ENCODE peak calls at places on chromosomes 5 and 9, in six cellular contexts. G is SJSA1, X is A549, R is GM23248, F is left ventricle myocardium inferior, B is uterus. P is an unnamed sample. For H3K4me1, the result is how much of the 10 kb centered on the place peaks cover.

GRCh38 chr9:84669293-84670105 is at the start of gene NTRK2:
- DNase-seq in G (peak), X (peak), R (peak), F (peak), B (no peak), P (peak)

GRCh38 chr9:126223798-126224531 is 102.7 kb upstream of the MVB12B start:
- DNase-seq in G (no peak), X (no peak), R (no peak), F (no peak), B (no peak), P (no peak)

GRCh38 chr5:36079200-36079761 is 12.6 kb upstream of the UGT3A2 start:
- DNase-seq in G (peak), X (peak), R (peak), F (no peak), B (no peak), P (no peak)

GRCh38 chr5:80251636-80252035 is 4.2 kb downstream of the SERINC5 start:
- DNase-seq in G (no peak), X (no peak), R (peak), F (no peak), B (no peak), P (no peak)

GRCh38 chr9:111118256-111118950 is 80.1 kb upstream of the LPAR1 start:
- DNase-seq in G (peak), X (no peak), R (peak), F (no peak), B (no peak), P (no peak)

GRCh38 chr5:128224336-128224735 is 140.8 kb downstream of the SLC12A2 start:
- DNase-seq in G (no peak), X (no peak), R (peak), F (no peak), B (no peak), P (no peak)

GRCh38 chr5:154198611-154199230 is 8.2 kb downstream of the GALNT10 start:
- DNase-seq in G (peak), X (peak), R (peak), F (no peak), B (no peak), P (no peak)

GRCh38 chr5:139914218-139914807 is 118.7 kb downstream of the PSD2 start:
- DNase-seq in G (no peak), X (no peak), R (no peak), F (no peak), B (no peak), P (no peak)

GRCh38 chr5:82387041-82387818 is 109.1 kb upstream of the RPS23 start:
- DNase-seq in G (peak), X (peak), R (no peak), F (no peak), B (no peak), P (no peak)

GRCh38 chr5:73179730-73180129 is 6.7 kb downstream of the TMEM174 start:
- DNase-seq in G (no peak), X (no peak), R (no peak), F (no peak), B (no peak), P (no peak)

DNA sequence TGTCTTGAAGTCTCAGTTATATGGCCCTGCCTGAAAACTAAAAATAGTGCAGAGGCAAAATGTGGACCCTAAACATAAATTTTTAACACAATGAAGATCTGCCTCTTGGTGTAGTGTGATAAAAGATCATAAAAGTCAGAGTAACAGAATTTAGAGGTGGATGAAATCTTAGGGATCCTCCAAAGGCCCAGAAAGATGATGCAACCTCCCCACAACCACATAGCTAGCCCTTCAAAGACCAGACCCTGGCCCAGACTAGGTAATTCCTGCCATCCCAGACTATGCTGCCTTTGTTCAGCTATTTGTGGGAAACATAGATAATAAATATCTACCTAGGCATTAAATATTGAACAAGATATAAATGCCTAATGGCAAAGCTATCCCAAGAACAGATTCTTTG is 15.3 kb downstream of the KLF9 start:
- DNase-seq in G (no peak), X (no peak), R (no peak), F (no peak), B (no peak), P (no peak)
- H3K4me1 ChIP-seq in G (under half), X (under half), R (under half), F (half or more), B (under half), P (half or more)

GRCh38 chr5:120476063-120476462 is 12.0 kb downstream of the PRR16 start:
- DNase-seq in G (no peak), X (no peak), R (no peak), F (no peak), B (no peak), P (no peak)

GRCh38 chr5:120466337-120467006 is 2.4 kb downstream of the PRR16 start:
- DNase-seq in G (no peak), X (no peak), R (peak), F (no peak), B (no peak), P (no peak)

GRCh38 chr5:120473332-120473731 is 9.2 kb downstream of the PRR16 start:
- DNase-seq in G (no peak), X (no peak), R (no peak), F (no peak), B (no peak), P (no peak)

DNA sequence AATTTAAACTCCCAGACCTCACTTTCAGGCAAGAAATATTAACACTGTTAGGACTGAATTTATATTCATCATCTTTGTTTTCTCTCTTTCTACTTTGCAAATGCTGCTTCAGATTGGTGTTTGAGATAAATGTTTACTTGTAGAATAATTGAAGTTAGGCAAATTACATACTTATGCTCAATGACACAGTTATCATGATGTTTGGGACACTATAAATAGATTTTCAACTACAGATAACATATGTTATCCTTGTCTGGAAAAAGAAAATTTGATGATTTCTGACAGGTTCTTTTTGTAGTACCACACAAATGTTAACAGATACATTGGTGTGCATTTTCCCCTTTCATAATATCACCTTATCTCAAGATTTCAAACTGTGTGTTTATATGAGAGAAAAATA is 7.9 kb downstream of the PRR16 start:
- DNase-seq in G (no peak), X (no peak), R (no peak), F (no peak), B (no peak), P (no peak)
- H3K4me1 ChIP-seq in G (under half), X (under half), R (under half), F (under half), B (under half), P (under half)

GRCh38 chr9:70415041-70415440 is 584 bp upstream of the KLF9 start:
- DNase-seq in G (no peak), X (no peak), R (no peak), F (no peak), B (no peak), P (no peak)

GRCh38 chr9:70413798-70414775 is at the start of gene KLF9:
- DNase-seq in G (peak), X (peak), R (peak), F (peak), B (peak), P (peak)

GRCh38 chr9:70413427-70413797 is 1.0 kb downstream of the KLF9 start:
- DNase-seq in G (no peak), X (no peak), R (peak), F (peak), B (no peak), P (peak)

GRCh38 chr9:70412678-70413426 is 1.6 kb downstream of the KLF9 start:
- DNase-seq in G (peak), X (peak), R (peak), F (peak), B (peak), P (peak)

GRCh38 chr9:70415476-70415875 is 1.0 kb upstream of the KLF9 start:
- DNase-seq in G (no peak), X (no peak), R (no peak), F (no peak), B (no peak), P (no peak)
- H3K4me1 ChIP-seq in G (under half), X (under half), R (under half), F (half or more), B (under half), P (under half)

DNA sequence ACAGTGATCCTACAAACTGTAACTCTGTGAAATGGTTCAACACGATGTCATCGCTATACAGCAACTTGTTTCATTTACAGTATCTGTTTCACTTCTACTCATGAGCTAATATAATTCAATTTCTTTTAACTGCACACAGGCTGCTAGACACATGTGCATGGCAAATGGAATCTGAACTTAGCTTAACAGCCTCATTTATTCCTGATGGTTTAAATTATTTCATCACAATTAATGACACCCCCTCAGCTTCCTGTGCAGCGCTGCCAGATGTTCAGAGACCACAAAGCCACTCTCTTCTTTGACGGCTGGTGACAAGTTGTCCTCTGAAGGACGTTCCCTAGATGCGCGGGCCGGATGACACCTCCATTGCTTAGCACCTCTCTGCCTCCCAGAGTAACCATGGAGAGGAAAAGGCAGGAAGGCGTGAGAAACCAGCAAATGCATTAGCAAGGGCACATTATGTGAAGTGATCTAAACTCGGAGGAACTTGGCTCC is 191.1 kb downstream of the BNC2 start:
- DNase-seq in G (no peak), X (no peak), R (peak), F (no peak), B (no peak), P (no peak)
- H3K4me1 ChIP-seq in G (under half), X (under half), R (under half), F (under half), B (under half), P (under half)

DNA sequence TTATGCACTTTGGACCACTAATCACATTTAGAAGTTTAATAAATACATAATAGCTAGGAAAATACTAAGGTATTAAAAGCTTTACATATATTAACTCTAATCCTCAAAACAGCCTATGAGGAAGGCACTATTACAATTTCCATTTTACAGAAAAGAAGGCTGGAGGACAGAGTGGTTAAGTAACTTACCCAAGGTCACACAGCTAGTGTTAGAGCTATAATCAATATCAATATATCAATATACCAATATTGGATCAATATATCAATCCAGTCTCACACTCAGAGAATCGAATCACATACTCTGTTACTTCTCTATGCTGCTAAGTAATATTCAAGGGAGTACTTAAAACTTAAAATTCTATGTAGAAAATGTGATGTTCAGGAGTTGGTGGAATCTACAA is 45.2 kb downstream of the MEF2C start:
- DNase-seq in G (no peak), X (no peak), R (no peak), F (no peak), B (no peak), P (no peak)
- H3K4me1 ChIP-seq in G (under half), X (under half), R (under half), F (half or more), B (under half), P (half or more)